ENCODE peak calls at places on chromosomes 7 and 10, in five cellular contexts. One of them, this sample, is unnamed.

GRCh38 chr10:110762109-110762848 is 109.4 kb upstream of the PDCD4 start:
- DNase-seq in AG04450: no peak
- DNase-seq in hepatocyte: no peak
- DNase-seq in sigmoid colon: no peak
- DNase-seq in PC-9: no peak
- DNase-seq in this sample: no peak

GRCh38 chr7:28575241-28575643 is 162.9 kb downstream of the CREB5 start:
- DNase-seq in AG04450: no peak
- DNase-seq in hepatocyte: no peak
- DNase-seq in sigmoid colon: no peak
- DNase-seq in PC-9: peak
- DNase-seq in this sample: no peak

GRCh38 chr7:105849122-105849855 is 27.1 kb downstream of the ATXN7L1 start:
- DNase-seq in AG04450: no peak
- DNase-seq in hepatocyte: no peak
- DNase-seq in sigmoid colon: no peak
- DNase-seq in PC-9: peak
- DNase-seq in this sample: no peak

GRCh38 chr10:15802375-15802949 is 57.8 kb downstream of the MINDY3 start:
- DNase-seq in AG04450: no peak
- DNase-seq in hepatocyte: no peak
- DNase-seq in sigmoid colon: no peak
- DNase-seq in PC-9: no peak
- DNase-seq in this sample: no peak

GRCh38 chr7:114818501-114818900 is 103.4 kb upstream of the MDFIC start:
- DNase-seq in AG04450: no peak
- DNase-seq in hepatocyte: no peak
- DNase-seq in sigmoid colon: no peak
- DNase-seq in PC-9: peak
- DNase-seq in this sample: no peak

GRCh38 chr10:125294109-125294508 is 133.7 kb upstream of the CTBP2 start:
- DNase-seq in AG04450: no peak
- DNase-seq in hepatocyte: no peak
- DNase-seq in sigmoid colon: no peak
- DNase-seq in PC-9: no peak
- DNase-seq in this sample: no peak

GRCh38 chr7:99452541-99452940 is 13.4 kb downstream of the ATP5MF start:
- DNase-seq in AG04450: no peak
- DNase-seq in hepatocyte: no peak
- DNase-seq in sigmoid colon: no peak
- DNase-seq in PC-9: no peak
- DNase-seq in this sample: no peak

GRCh38 chr10:73117976-73118743 is 7.9 kb downstream of the NUDT13 start:
- DNase-seq in AG04450: no peak
- DNase-seq in hepatocyte: peak
- DNase-seq in sigmoid colon: no peak
- DNase-seq in PC-9: peak
- DNase-seq in this sample: no peak

GRCh38 chr7:33979807-33980355 is 74.5 kb downstream of the BMPER start:
- DNase-seq in AG04450: peak
- DNase-seq in hepatocyte: peak
- DNase-seq in sigmoid colon: no peak
- DNase-seq in PC-9: no peak
- DNase-seq in this sample: no peak

GRCh38 chr7:108079291-108080057 is 50.7 kb downstream of the LAMB4 start:
- DNase-seq in AG04450: peak
- DNase-seq in hepatocyte: peak
- DNase-seq in sigmoid colon: peak
- DNase-seq in PC-9: peak
- DNase-seq in this sample: no peak

GRCh38 chr7:139731802-139732470 is 45.9 kb downstream of the HIPK2 start:
- DNase-seq in AG04450: no peak
- DNase-seq in hepatocyte: peak
- DNase-seq in sigmoid colon: peak
- DNase-seq in PC-9: peak
- DNase-seq in this sample: no peak

GRCh38 chr7:44325181-44325671 is at the start of gene CAMK2B:
- DNase-seq in AG04450: no peak
- DNase-seq in hepatocyte: no peak
- DNase-seq in sigmoid colon: no peak
- DNase-seq in PC-9: no peak
- DNase-seq in this sample: no peak

GRCh38 chr10:62045765-62046521 is 144.4 kb downstream of the ARID5B start:
- DNase-seq in AG04450: peak
- DNase-seq in hepatocyte: peak
- DNase-seq in sigmoid colon: no peak
- DNase-seq in PC-9: peak
- DNase-seq in this sample: no peak

GRCh38 chr10:5284311-5285057 is 80.3 kb upstream of the UCN3 start:
- DNase-seq in AG04450: no peak
- DNase-seq in hepatocyte: no peak
- DNase-seq in sigmoid colon: no peak
- DNase-seq in PC-9: peak
- DNase-seq in this sample: no peak

GRCh38 chr7:18515067-18515466 is 19.5 kb downstream of the HDAC9 start:
- DNase-seq in AG04450: no peak
- DNase-seq in hepatocyte: no peak
- DNase-seq in sigmoid colon: no peak
- DNase-seq in PC-9: peak
- DNase-seq in this sample: no peak

GRCh38 chr7:52775881-52776280 is 259.6 kb upstream of the POM121L12 start:
- DNase-seq in AG04450: no peak
- DNase-seq in hepatocyte: no peak
- DNase-seq in sigmoid colon: no peak
- DNase-seq in PC-9: no peak
- DNase-seq in this sample: no peak

GRCh38 chr7:46754135-46754730 is 827.7 kb downstream of the TNS3 start:
- DNase-seq in AG04450: no peak
- DNase-seq in hepatocyte: no peak
- DNase-seq in sigmoid colon: no peak
- DNase-seq in PC-9: no peak
- DNase-seq in this sample: no peak

GRCh38 chr10:1172256-1172975 is 116.2 kb downstream of the WDR37 start:
- DNase-seq in AG04450: no peak
- DNase-seq in hepatocyte: no peak
- DNase-seq in sigmoid colon: peak
- DNase-seq in PC-9: no peak
- DNase-seq in this sample: no peak

GRCh38 chr10:112122827-112123226 is 60.7 kb downstream of the GPAM start:
- DNase-seq in AG04450: no peak
- DNase-seq in hepatocyte: no peak
- DNase-seq in sigmoid colon: no peak
- DNase-seq in PC-9: no peak
- DNase-seq in this sample: no peak

GRCh38 chr7:112573302-112574039 is 92.7 kb downstream of the LSMEM1 start:
- DNase-seq in AG04450: no peak
- DNase-seq in hepatocyte: no peak
- DNase-seq in sigmoid colon: no peak
- DNase-seq in PC-9: no peak
- DNase-seq in this sample: no peak

GRCh38 chr10:70656489-70656888 is 15.8 kb upstream of the ADAMTS14 start:
- DNase-seq in AG04450: peak
- DNase-seq in hepatocyte: peak
- DNase-seq in sigmoid colon: peak
- DNase-seq in PC-9: peak
- DNase-seq in this sample: peak

GRCh38 chr10:12041766-12042408 is 722 bp downstream of the UPF2 start:
- DNase-seq in AG04450: no peak
- DNase-seq in hepatocyte: peak
- DNase-seq in sigmoid colon: no peak
- DNase-seq in PC-9: no peak
- DNase-seq in this sample: peak

GRCh38 chr7:84697506-84697905 is 489.4 kb downstream of the SEMA3D start:
- DNase-seq in AG04450: peak
- DNase-seq in hepatocyte: no peak
- DNase-seq in sigmoid colon: no peak
- DNase-seq in PC-9: no peak
- DNase-seq in this sample: no peak

GRCh38 chr7:99092064-99092720 is 51.7 kb downstream of the SMURF1 start:
- DNase-seq in AG04450: no peak
- DNase-seq in hepatocyte: no peak
- DNase-seq in sigmoid colon: no peak
- DNase-seq in PC-9: no peak
- DNase-seq in this sample: no peak

DNA sequence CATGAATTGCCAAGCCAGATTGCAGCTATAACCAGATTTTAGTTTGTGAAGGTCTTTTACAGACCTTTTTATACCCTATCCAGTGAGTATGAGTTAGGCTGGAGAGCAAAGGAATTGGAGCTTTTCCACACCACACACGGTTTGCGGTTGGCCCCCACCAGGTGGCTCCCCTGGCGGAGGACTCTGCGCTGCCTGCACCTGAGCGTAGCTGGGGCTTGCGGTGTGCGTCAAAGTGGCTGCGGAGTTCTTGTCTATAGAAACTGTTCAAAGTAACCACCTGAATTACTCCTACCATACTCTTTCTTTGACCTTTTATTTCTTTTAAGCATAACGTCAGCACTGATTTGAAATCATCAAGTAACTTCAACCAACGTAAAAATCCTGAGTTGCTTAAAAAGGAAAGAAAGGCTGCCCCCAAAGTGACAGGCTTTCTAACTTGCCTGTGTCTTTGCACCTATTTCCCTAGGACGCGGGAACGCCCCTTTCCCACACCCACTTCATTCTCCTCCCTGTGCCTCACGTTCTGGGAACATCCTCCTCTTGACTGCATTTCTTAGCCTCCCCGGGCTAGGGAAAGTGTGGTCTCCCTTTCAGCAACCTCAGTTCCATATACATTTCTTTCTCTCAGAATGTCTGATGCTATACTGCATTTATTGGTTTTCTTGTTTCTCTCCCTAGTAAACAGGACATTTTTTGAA is 47.6 kb upstream of the TMEM72 start:
- DNase-seq in AG04450: no peak
- DNase-seq in hepatocyte: peak
- DNase-seq in sigmoid colon: no peak
- DNase-seq in PC-9: no peak
- DNase-seq in this sample: peak
- TF ChIP-seq CTCF in AG04450: no peak
- TF ChIP-seq CTCF in hepatocyte: peak
- TF ChIP-seq CTCF in sigmoid colon: no peak
- TF ChIP-seq CTCF in PC-9: no peak
- TF ChIP-seq CTCF in this sample: no peak

DNA sequence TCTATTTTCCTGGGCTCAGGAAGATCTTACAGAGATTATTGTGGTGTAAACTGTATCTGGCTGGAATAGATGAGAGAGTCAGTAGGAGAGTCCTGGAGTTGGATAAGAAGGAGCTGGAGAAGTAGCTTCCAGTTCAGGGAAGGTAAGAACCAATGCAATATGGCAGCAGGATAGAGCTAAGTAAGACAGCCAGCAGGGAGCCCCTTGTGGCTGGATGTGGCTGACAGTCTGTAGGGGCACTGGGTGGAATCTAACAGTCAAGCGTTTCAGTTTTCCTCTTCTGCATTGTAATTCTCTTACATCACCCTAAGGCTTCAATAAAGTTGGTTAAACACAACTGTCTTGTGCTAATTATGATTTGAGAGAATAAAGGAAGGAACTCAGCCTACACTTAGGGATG is 105.8 kb upstream of the EEPD1 start:
- DNase-seq in AG04450: no peak
- DNase-seq in hepatocyte: no peak
- DNase-seq in sigmoid colon: no peak
- DNase-seq in PC-9: no peak
- DNase-seq in this sample: no peak
- TF ChIP-seq CTCF in AG04450: peak
- TF ChIP-seq CTCF in hepatocyte: peak
- TF ChIP-seq CTCF in sigmoid colon: no peak
- TF ChIP-seq CTCF in PC-9: peak
- TF ChIP-seq CTCF in this sample: peak

GRCh38 chr7:100875356-100875751 is 451 bp downstream of the SRRT start:
- DNase-seq in AG04450: no peak
- DNase-seq in hepatocyte: peak
- DNase-seq in sigmoid colon: peak
- DNase-seq in PC-9: no peak
- DNase-seq in this sample: no peak

GRCh38 chr7:100873599-100874299 is 1.2 kb upstream of the SRRT start:
- DNase-seq in AG04450: no peak
- DNase-seq in hepatocyte: no peak
- DNase-seq in sigmoid colon: no peak
- DNase-seq in PC-9: no peak
- DNase-seq in this sample: no peak

GRCh38 chr7:100878013-100878412 is 3.1 kb downstream of the SRRT start:
- DNase-seq in AG04450: no peak
- DNase-seq in hepatocyte: no peak
- DNase-seq in sigmoid colon: no peak
- DNase-seq in PC-9: no peak
- DNase-seq in this sample: no peak

GRCh38 chr7:100874300-100874576 is 665 bp upstream of the SRRT start:
- DNase-seq in AG04450: no peak
- DNase-seq in hepatocyte: no peak
- DNase-seq in sigmoid colon: no peak
- DNase-seq in PC-9: no peak
- DNase-seq in this sample: no peak

GRCh38 chr7:100874577-100875355 is at the start of gene SRRT:
- DNase-seq in AG04450: peak
- DNase-seq in hepatocyte: peak
- DNase-seq in sigmoid colon: peak
- DNase-seq in PC-9: peak
- DNase-seq in this sample: peak
- TF ChIP-seq CTCF in AG04450: peak
- TF ChIP-seq CTCF in hepatocyte: no peak
- TF ChIP-seq CTCF in sigmoid colon: peak
- TF ChIP-seq CTCF in PC-9: peak
- TF ChIP-seq CTCF in this sample: peak

GRCh38 chr7:69631131-69631530 is 32.9 kb downstream of the AUTS2 start:
- DNase-seq in AG04450: no peak
- DNase-seq in hepatocyte: no peak
- DNase-seq in sigmoid colon: no peak
- DNase-seq in PC-9: no peak
- DNase-seq in this sample: no peak
- TF ChIP-seq CTCF in AG04450: no peak
- TF ChIP-seq CTCF in hepatocyte: no peak
- TF ChIP-seq CTCF in sigmoid colon: no peak
- TF ChIP-seq CTCF in PC-9: no peak
- TF ChIP-seq CTCF in this sample: no peak

GRCh38 chr7:130420943-130421578 is 19.8 kb downstream of the CEP41 start:
- DNase-seq in AG04450: no peak
- DNase-seq in hepatocyte: no peak
- DNase-seq in sigmoid colon: no peak
- DNase-seq in PC-9: peak
- DNase-seq in this sample: no peak

GRCh38 chr7:130415019-130415418 is 25.8 kb downstream of the CEP41 start:
- DNase-seq in AG04450: no peak
- DNase-seq in hepatocyte: no peak
- DNase-seq in sigmoid colon: no peak
- DNase-seq in PC-9: no peak
- DNase-seq in this sample: no peak

GRCh38 chr7:130419652-130420051 is 21.2 kb downstream of the CEP41 start:
- DNase-seq in AG04450: no peak
- DNase-seq in hepatocyte: peak
- DNase-seq in sigmoid colon: no peak
- DNase-seq in PC-9: no peak
- DNase-seq in this sample: no peak

GRCh38 chr7:130418306-130418705 is 22.5 kb downstream of the CEP41 start:
- DNase-seq in AG04450: no peak
- DNase-seq in hepatocyte: no peak
- DNase-seq in sigmoid colon: no peak
- DNase-seq in PC-9: no peak
- DNase-seq in this sample: no peak

GRCh38 chr7:130417215-130417614 is 23.6 kb downstream of the CEP41 start:
- DNase-seq in AG04450: no peak
- DNase-seq in hepatocyte: no peak
- DNase-seq in sigmoid colon: no peak
- DNase-seq in PC-9: no peak
- DNase-seq in this sample: no peak
- TF ChIP-seq CTCF in AG04450: no peak
- TF ChIP-seq CTCF in hepatocyte: no peak
- TF ChIP-seq CTCF in sigmoid colon: no peak
- TF ChIP-seq CTCF in PC-9: no peak
- TF ChIP-seq CTCF in this sample: no peak